ENCODE peak calls at places on chromosomes 13 and 19, in four cellular contexts. P is K562, H is PC-3, S is fibroblast of lung. G is an unnamed sample. For H3K4me1, the result is how much of the 10 kb centered on the place peaks cover.

GRCh38 chr19:7799640-7800355 is 30.2 kb upstream of the EVI5L start:
- DNase-seq in P (peak), H (peak), S (peak), G (peak)

GRCh38 chr19:44548736-44549135 is 19.3 kb upstream of the CEACAM20 start:
- DNase-seq in P (no peak), H (peak), S (no peak), G (no peak)

GRCh38 chr13:41496420-41497234 is 39.3 kb downstream of the RGCC start:
- DNase-seq in P (no peak), H (no peak), S (peak), G (no peak)

GRCh38 chr19:49419173-49419572 is 4.1 kb downstream of the PTH2 start:
- DNase-seq in P (no peak), H (no peak), S (no peak), G (no peak)

GRCh38 chr13:38897521-38897920 is 93.1 kb downstream of the STOML3 start:
- DNase-seq in P (no peak), H (no peak), S (no peak), G (no peak)

GRCh38 chr13:40194204-40194806 is 472.1 kb downstream of the FOXO1 start:
- DNase-seq in P (no peak), H (no peak), S (no peak), G (no peak)

GRCh38 chr19:288911-289310 is 2.3 kb downstream of the PLPP2 start:
- DNase-seq in P (no peak), H (no peak), S (no peak), G (no peak)

GRCh38 chr13:29474991-29475390 is 120.5 kb downstream of the SLC7A1 start:
- DNase-seq in P (no peak), H (no peak), S (peak), G (no peak)

GRCh38 chr13:41782086-41782485 is 178.8 kb downstream of the VWA8 start:
- DNase-seq in P (no peak), H (no peak), S (no peak), G (no peak)

GRCh38 chr13:38045278-38046048 is 175.9 kb upstream of the TRPC4 start:
- DNase-seq in P (peak), H (peak), S (peak), G (peak)

GRCh38 chr13:79989251-79989661 is 351.7 kb downstream of the SPRY2 start:
- DNase-seq in P (no peak), H (peak), S (no peak), G (peak)

GRCh38 chr19:33302175-33302973 is at the start of gene CEBPA:
- DNase-seq in P (peak), H (peak), S (peak), G (peak)

DNA sequence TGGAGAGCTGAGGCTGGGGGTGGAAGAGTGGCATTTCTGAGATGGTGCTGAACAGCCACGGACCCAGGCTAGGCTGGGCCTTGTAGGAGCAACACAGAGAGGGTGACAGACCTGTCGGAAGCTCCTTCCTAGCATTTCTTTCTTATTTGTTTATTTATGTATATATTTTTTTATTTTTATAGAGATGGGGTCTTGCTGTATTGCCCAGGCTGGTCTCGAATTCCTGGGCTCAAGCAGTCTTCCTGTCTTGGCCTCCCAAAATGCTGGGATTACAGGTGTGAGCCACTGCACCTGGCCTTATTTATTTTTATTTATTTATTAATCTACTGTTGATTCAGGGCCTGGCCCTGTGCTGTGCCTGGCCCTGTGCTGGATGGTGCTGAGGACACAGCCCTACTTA is 6.5 kb downstream of the CIC start:
- DNase-seq in P (no peak), H (no peak), S (no peak), G (no peak)
- H3K4me1 ChIP-seq in P (under half), H (under half), S (under half), G (under half)

DNA sequence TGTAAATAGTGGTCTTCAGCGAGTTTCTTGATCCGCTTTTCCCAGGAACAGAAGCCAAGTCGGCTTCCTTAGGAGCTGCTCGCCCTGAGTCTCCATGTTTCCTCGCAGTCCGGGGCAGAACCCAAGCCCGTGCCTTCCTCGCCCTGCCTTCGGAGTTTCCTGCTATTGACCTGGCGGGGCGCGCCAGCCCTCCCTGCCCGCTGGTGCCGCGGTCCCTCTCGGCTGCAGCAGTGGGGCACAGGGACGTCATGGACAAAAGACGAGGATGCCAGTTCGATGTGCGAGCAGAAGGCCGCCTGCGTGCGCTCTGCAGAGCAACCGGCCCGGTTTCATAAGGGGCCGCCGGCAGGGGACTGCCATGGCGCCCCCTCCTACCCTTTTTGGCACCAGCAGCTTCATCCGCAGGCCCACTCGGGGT is 156.6 kb downstream of the TM9SF2 start:
- DNase-seq in P (no peak), H (no peak), S (peak), G (peak)
- TF ChIP-seq CTCF in P (no peak), H (no peak), S (peak), G (no peak)

DNA sequence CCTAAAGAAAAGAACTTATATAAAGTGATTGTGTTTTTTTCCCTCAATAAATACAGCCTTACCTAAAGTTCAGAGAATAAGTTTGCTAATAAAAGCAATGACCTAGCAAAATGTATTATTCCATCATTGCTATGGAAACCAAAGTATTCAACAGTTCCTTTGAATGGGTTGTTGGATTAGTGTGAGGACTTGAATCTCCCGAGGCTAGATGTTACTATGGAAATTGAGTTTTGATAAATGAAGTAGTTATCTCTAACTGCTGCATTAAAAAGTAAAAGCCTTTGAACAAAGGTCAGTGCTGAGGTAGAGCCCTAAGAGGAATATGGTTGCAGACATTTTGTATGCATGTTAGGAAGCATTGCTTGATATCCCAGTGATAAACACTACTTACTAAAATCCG is 6.2 kb downstream of the KLF5 start:
- DNase-seq in P (no peak), H (no peak), S (no peak), G (no peak)
- H3K4me2 ChIP-seq in P (no peak), H (peak), S (no peak), G (peak)

GRCh38 chr19:2540646-2541454 is 64.9 kb downstream of the GADD45B start:
- DNase-seq in P (no peak), H (peak), S (peak), G (peak)
- H3K4me1 ChIP-seq in P (under half), H (under half), S (under half), G (under half)

GRCh38 chr19:47226426-47227346 is 4.3 kb downstream of the BBC3 start:
- DNase-seq in P (peak), H (peak), S (peak), G (peak)
- TF ChIP-seq CTCF in P (peak), H (no peak), S (no peak), G (no peak)

GRCh38 chr19:55086730-55087541 is 11.3 kb downstream of the EPS8L1 start:
- DNase-seq in P (no peak), H (no peak), S (peak), G (peak)
- H3K4me2 ChIP-seq in P (no peak), H (no peak), S (peak), G (peak)

GRCh38 chr19:48000846-48001245 is 6.4 kb downstream of the ELSPBP1 start:
- DNase-seq in P (no peak), H (peak), S (no peak), G (no peak)

GRCh38 chr19:47996230-47996727 is 1.8 kb downstream of the ELSPBP1 start:
- DNase-seq in P (no peak), H (no peak), S (no peak), G (no peak)

GRCh38 chr19:47994209-47994802 is at the start of gene ELSPBP1:
- DNase-seq in P (no peak), H (no peak), S (no peak), G (peak)

GRCh38 chr19:48004236-48004635 is 9.8 kb downstream of the ELSPBP1 start:
- DNase-seq in P (no peak), H (no peak), S (no peak), G (no peak)

DNA sequence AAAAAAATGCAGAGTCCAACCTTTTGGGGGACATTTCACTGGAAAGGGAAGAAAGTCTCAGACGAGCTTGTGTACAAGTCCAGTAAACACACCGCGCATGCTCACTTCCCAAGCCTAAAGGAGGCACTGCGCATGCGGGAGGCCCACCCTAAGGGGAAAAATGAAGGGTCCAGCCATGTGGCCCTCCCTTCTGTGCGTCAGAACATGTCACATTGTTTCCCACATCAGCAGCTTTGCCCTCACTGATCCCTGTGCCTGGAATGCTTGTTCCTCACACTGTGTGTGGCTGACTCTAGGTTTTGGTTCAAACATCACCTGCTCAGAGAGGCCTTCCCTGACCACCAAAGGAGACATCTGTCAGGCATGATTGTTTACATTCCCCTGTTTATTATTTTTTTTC is 4.4 kb downstream of the ELSPBP1 start:
- DNase-seq in P (peak), H (no peak), S (no peak), G (no peak)
- H3K4me1 ChIP-seq in P (under half), H (under half), S (under half), G (under half)

DNA sequence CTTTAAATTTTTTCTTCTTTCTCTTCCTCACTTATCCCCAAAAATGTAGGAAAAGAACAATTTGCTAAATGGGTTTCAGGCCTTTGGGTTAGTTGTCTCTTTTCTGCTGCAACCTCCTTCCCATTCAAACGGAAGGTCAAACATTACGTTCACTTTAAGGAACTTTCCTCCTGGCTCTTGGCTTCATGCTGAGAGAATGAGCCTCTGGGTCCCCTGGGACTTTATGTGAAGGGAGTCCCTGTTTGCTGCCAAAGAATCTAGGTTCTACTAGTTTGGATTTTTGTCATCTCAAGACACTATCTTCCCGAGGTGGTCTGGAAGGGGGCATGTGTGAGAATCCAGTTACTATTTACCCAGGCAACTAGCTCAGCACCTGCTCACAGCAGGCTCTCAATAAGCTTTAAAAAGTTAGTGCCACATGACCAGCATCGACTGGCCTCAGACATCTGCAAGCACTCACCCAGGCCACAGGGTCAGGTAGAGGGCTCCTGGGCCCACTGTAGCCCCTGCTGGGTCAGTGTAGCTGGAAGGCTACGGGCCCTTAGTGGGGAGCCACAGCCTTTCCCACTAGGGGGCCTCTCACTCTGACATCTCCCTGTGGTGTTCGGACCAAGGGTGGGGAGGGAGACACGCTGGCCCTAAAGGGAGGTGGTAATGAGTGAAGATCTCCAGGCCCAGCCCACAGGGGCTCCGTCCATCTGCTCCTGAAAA is 40.5 kb downstream of the FAM124A start:
- DNase-seq in P (peak), H (no peak), S (no peak), G (no peak)
- TF ChIP-seq CTCF in P (peak), H (peak), S (no peak), G (no peak)

G was measured in hepatocyte.